ENCODE peak calls at places on chromosomes 12 and 14, in eight cellular contexts. V, F, P, U, T, M, G and Y are unnamed samples. For H3K4me1, the result is how much of the 10 kb centered on the place peaks cover.

GRCh38 chr12:43282106-43282505 is 269.9 kb downstream of the ADAMTS20 start:
- DNase-seq in V (peak), F (peak), P (peak), U (no peak), T (no peak), M (no peak), G (no peak), Y (peak)

GRCh38 chr12:59708059-59708458 is 112.2 kb downstream of the SLC16A7 start:
- DNase-seq in V (no peak), F (no peak), P (peak), U (no peak), T (no peak), M (no peak), G (no peak), Y (no peak)

GRCh38 chr12:50598321-50598862 is 93.6 kb downstream of the DIP2B start:
- DNase-seq in V (no peak), F (no peak), P (no peak), U (no peak), T (no peak), M (no peak), G (no peak), Y (no peak)

GRCh38 chr12:38850463-38850862 is 54.9 kb downstream of the CPNE8 start:
- DNase-seq in V (no peak), F (no peak), P (no peak), U (no peak), T (no peak), M (no peak), G (no peak), Y (no peak)

GRCh38 chr12:16385779-16386646 is 38.6 kb downstream of the MGST1 start:
- DNase-seq in V (peak), F (peak), P (no peak), U (no peak), T (no peak), M (peak), G (peak), Y (peak)

GRCh38 chr14:41604793-41605534 is 1.7 kb upstream of the LRFN5 start:
- DNase-seq in V (no peak), F (no peak), P (no peak), U (no peak), T (no peak), M (no peak), G (no peak), Y (no peak)

GRCh38 chr12:101891462-101891971 is 14.1 kb downstream of the DRAM1 start:
- DNase-seq in V (peak), F (peak), P (no peak), U (no peak), T (no peak), M (peak), G (peak), Y (no peak)

GRCh38 chr12:24378548-24379011 is 429.1 kb upstream of the SOX5 start:
- DNase-seq in V (no peak), F (no peak), P (no peak), U (no peak), T (no peak), M (no peak), G (no peak), Y (no peak)

GRCh38 chr12:56338643-56339422 is at the start of gene IL23A:
- DNase-seq in V (peak), F (no peak), P (no peak), U (peak), T (no peak), M (no peak), G (peak), Y (no peak)
- H3K4me1 ChIP-seq in V (under half), F (under half), P (under half), U (under half), T (under half), M (under half), G (under half), Y (under half)

GRCh38 chr14:105192866-105193731 is 12.0 kb upstream of the NUDT14 start:
- DNase-seq in V (peak), F (no peak), P (no peak), U (no peak), T (no peak), M (no peak), G (no peak), Y (no peak)

GRCh38 chr14:105195051-105195450 is 13.9 kb upstream of the NUDT14 start:
- DNase-seq in V (no peak), F (no peak), P (no peak), U (no peak), T (no peak), M (no peak), G (no peak), Y (no peak)

GRCh38 chr14:105195533-105196227 is 14.6 kb upstream of the NUDT14 start:
- DNase-seq in V (peak), F (no peak), P (no peak), U (no peak), T (no peak), M (no peak), G (no peak), Y (no peak)

GRCh38 chr14:105196228-105196960 is 15.3 kb upstream of the NUDT14 start:
- DNase-seq in V (peak), F (no peak), P (no peak), U (no peak), T (peak), M (peak), G (no peak), Y (no peak)

DNA sequence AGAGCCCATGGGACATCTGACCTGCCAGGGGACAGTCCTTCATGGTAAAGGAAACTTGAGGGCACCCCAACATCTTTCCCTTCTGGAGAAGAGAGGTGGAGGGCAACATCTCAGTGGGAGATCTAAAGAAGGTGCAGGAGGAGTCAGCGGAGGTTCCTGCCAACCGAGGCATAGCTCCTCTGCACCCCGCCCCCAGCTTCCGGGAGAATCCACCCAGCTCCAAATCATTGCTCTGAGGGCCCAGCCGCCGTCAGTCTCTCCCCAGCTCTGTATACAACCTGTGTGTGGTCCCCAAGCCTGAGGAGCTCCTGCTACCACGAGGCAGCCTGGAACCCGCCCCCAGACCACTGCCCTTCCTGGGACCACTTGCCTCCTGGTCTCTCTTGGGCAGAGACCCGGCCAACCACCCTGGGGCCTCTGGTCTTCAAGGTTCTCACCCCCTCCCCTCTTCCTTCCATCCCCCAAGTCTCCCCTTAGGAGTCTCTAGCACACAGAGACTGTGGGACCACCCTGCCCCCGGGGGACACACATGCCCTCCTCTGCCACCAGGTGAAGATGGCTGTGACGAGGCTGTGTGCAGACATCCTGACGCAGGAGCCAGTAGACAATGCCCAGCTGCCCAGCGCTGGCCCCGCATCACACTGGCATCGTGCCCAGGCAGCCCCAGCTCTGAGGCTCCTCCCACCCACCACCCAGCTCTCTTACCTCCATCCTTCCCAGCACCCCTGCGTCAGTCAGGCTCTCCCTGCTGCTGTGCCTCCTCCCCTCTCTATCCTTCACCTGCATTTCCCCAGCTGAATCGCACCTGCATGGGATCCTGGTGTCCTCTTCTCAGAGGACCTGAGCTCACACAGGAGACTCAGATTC is 13.0 kb upstream of the NUDT14 start:
- DNase-seq in V (peak), F (no peak), P (no peak), U (no peak), T (no peak), M (no peak), G (no peak), Y (peak)
- TF ChIP-seq MAX in V (no peak), F (no peak), P (no peak), U (no peak), T (no peak), M (no peak), G (no peak), Y (no peak)

GRCh38 chr14:93050761-93051160 is 65.0 kb downstream of the ITPK1 start:
- DNase-seq in V (no peak), F (no peak), P (no peak), U (no peak), T (no peak), M (no peak), G (no peak), Y (no peak)

GRCh38 chr14:93048843-93049242 is 66.9 kb downstream of the ITPK1 start:
- DNase-seq in V (no peak), F (no peak), P (no peak), U (no peak), T (no peak), M (no peak), G (no peak), Y (no peak)

GRCh38 chr14:93051600-93052546 is 63.9 kb downstream of the ITPK1 start:
- DNase-seq in V (no peak), F (no peak), P (no peak), U (peak), T (no peak), M (no peak), G (no peak), Y (no peak)

GRCh38 chr14:93049295-93049694 is 66.4 kb downstream of the ITPK1 start:
- DNase-seq in V (peak), F (peak), P (no peak), U (no peak), T (no peak), M (no peak), G (no peak), Y (no peak)

DNA sequence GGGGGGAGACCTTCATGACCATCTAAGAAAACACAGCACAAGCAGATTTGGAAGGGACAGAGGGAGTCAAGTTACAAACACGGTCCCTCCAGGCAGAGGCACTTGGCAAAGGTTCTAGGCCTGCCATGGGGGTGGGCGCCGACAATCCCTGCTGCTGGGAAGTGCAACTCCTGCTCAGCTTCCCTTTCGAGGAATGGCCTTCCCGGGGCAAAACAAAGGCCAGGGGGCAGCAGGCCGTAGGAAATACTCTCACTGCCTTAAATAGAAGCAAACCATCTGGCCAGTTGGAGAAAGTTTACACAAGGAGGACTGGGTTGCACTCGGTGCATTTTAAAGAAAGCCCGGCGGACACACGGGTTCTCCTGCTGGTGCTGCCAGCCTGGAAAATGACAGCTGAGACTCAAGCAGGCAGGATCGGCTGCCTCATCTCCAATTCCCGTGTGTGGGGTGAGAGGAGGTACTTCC is 65.8 kb downstream of the ITPK1 start:
- DNase-seq in V (peak), F (no peak), P (no peak), U (no peak), T (no peak), M (no peak), G (no peak), Y (no peak)
- H3K4me1 ChIP-seq in V (under half), F (half or more), P (under half), U (half or more), T (under half), M (under half), G (under half), Y (half or more)

GRCh38 chr12:47609806-47610205 is 96.0 kb downstream of the RPAP3 start:
- DNase-seq in V (no peak), F (no peak), P (no peak), U (no peak), T (no peak), M (no peak), G (no peak), Y (no peak)
- TF ChIP-seq MAX in V (no peak), F (no peak), P (no peak), U (no peak), T (no peak), M (no peak), G (no peak), Y (no peak)

GRCh38 chr14:104395276-104395675 is 184.3 kb upstream of the C14orf180 start:
- DNase-seq in V (no peak), F (no peak), P (no peak), U (no peak), T (no peak), M (no peak), G (no peak), Y (no peak)
- H3K4me1 ChIP-seq in V (under half), F (under half), P (under half), U (under half), T (under half), M (under half), G (under half), Y (under half)

GRCh38 chr14:66680216-66680615 is 172.3 kb downstream of the GPHN start:
- DNase-seq in V (no peak), F (no peak), P (no peak), U (no peak), T (no peak), M (no peak), G (no peak), Y (no peak)

GRCh38 chr14:66677780-66678179 is 169.8 kb downstream of the GPHN start:
- DNase-seq in V (no peak), F (no peak), P (no peak), U (no peak), T (no peak), M (no peak), G (no peak), Y (no peak)
- TF ChIP-seq MAX in V (no peak), F (no peak), P (no peak), U (no peak), T (no peak), M (no peak), G (no peak), Y (no peak)

DNA sequence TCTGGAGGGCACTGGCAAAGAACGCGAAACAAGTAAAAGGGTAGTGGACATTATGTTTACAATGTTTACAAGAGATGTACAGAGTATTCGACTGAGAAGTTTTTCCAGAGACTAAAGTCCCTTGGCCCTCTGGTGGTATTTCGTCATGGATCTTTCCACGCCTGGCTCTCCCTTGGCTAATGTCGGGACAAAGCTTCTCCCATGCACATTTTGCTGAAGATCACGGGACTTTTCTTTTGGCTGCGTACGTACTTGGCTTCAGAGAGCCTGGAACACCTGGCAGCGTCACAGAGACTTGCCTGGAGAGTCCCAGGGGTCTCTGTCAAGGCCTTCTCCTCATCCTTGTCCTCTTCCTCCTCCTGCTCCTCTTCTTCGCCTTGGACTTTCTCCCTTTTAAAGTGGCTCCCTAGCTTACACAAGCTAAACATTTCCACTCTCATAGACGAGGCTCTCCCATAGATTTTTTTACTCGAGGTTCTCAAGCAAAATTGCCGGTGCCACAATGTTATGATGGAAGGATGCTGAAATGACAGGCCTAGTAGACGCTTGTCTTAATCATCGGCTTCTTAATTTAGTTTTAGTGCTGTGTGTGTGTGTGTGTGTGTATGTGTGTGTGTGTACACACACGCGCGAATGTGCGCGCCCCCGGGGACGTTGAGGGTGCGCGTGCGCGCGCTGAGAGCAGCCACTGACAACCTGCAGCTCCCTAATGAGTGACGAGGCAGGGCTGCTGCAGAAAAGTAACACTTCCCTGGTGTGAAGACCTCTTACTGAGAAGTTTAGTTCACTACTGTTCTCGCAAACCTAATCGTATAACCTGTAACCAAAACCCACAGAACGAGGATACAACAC is 4.9 kb upstream of the FOXG1 start:
- DNase-seq in V (no peak), F (no peak), P (no peak), U (no peak), T (no peak), M (no peak), G (no peak), Y (no peak)
- H3K4me1 ChIP-seq in V (under half), F (under half), P (under half), U (under half), T (under half), M (under half), G (under half), Y (under half)

DNA sequence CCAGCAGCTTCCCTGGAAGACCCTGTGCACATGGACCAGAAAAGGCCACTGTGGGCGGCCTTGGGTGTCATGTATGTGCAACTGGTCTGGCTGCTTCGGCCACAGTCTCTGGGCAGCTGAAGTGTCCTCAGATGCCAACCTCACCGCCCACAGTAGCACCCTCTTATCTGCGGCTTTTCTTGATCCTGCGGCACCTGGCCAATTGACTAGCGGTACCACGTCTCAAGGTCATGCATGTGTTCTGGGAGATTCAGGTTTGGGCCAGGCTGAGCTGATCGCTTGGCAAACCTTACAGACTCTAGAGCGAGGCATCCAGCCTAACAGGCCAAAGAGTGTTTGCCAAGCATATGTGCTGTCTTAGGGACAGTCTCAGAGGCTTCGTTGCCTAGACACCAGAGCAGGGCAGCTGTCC is 60.7 kb downstream of the CACNA1C start:
- DNase-seq in V (no peak), F (no peak), P (no peak), U (no peak), T (no peak), M (no peak), G (no peak), Y (no peak)
- TF ChIP-seq MAX in V (no peak), F (no peak), P (no peak), U (no peak), T (no peak), M (no peak), G (no peak), Y (no peak)